ENCODE peak calls at places on chromosomes 6 and 20, in nine cellular contexts. One of them, this sample, is unnamed.

GRCh38 chr6:170575250-170575649 is 9.2 kb downstream of the PDCD2 start:
- DNase-seq in activated CD8-positive, alpha-beta T cell treated with anti-CD3 and anti-CD28 coated beads for 36 hours: peak
- DNase-seq in KG1: no peak
- DNase-seq in fibroblast of the conjunctiva: no peak
- DNase-seq in stromal cell of bone marrow: no peak
- DNase-seq in H7: peak
- DNase-seq in tibial artery: no peak
- DNase-seq in NCI-H1105: no peak
- DNase-seq in T-cell: no peak
- DNase-seq in this sample: no peak

GRCh38 chr6:142871910-142872331 is 73.1 kb downstream of the HIVEP2 start:
- DNase-seq in fibroblast of the conjunctiva: no peak
- DNase-seq in H7: no peak
- DNase-seq in tibial artery: peak
- DNase-seq in T-cell: peak
- DNase-seq in stromal cell of bone marrow: peak
- DNase-seq in activated CD8-positive, alpha-beta T cell treated with anti-CD3 and anti-CD28 coated beads for 36 hours: peak
- DNase-seq in NCI-H1105: no peak
- DNase-seq in KG1: no peak
- DNase-seq in this sample: peak

GRCh38 chr20:47720636-47721427 is 64.4 kb downstream of the SULF2 start:
- DNase-seq in tibial artery: no peak
- DNase-seq in activated CD8-positive, alpha-beta T cell treated with anti-CD3 and anti-CD28 coated beads for 36 hours: no peak
- DNase-seq in H7: no peak
- DNase-seq in fibroblast of the conjunctiva: peak
- DNase-seq in KG1: no peak
- DNase-seq in T-cell: no peak
- DNase-seq in NCI-H1105: no peak
- DNase-seq in stromal cell of bone marrow: peak
- DNase-seq in this sample: no peak

GRCh38 chr6:156699017-156699421 is 78.2 kb upstream of the ARID1B start:
- DNase-seq in T-cell: no peak
- DNase-seq in NCI-H1105: no peak
- DNase-seq in fibroblast of the conjunctiva: no peak
- DNase-seq in activated CD8-positive, alpha-beta T cell treated with anti-CD3 and anti-CD28 coated beads for 36 hours: no peak
- DNase-seq in stromal cell of bone marrow: peak
- DNase-seq in H7: no peak
- DNase-seq in tibial artery: no peak
- DNase-seq in KG1: no peak
- DNase-seq in this sample: no peak

GRCh38 chr6:111721677-111722219 is 116.1 kb upstream of the TRAF3IP2 start:
- DNase-seq in stromal cell of bone marrow: peak
- DNase-seq in KG1: no peak
- DNase-seq in T-cell: peak
- DNase-seq in tibial artery: no peak
- DNase-seq in activated CD8-positive, alpha-beta T cell treated with anti-CD3 and anti-CD28 coated beads for 36 hours: peak
- DNase-seq in fibroblast of the conjunctiva: peak
- DNase-seq in H7: peak
- DNase-seq in NCI-H1105: no peak
- DNase-seq in this sample: peak

GRCh38 chr20:58839474-58839874 is 11.2 kb downstream of the GNAS-AS1 start:
- DNase-seq in activated CD8-positive, alpha-beta T cell treated with anti-CD3 and anti-CD28 coated beads for 36 hours: peak
- DNase-seq in NCI-H1105: peak
- DNase-seq in T-cell: peak
- DNase-seq in stromal cell of bone marrow: no peak
- DNase-seq in fibroblast of the conjunctiva: no peak
- DNase-seq in tibial artery: no peak
- DNase-seq in H7: peak
- DNase-seq in KG1: no peak
- DNase-seq in this sample: no peak

GRCh38 chr20:19973920-19974620 is 43.1 kb upstream of the NAA20 start:
- DNase-seq in H7: no peak
- DNase-seq in KG1: peak
- DNase-seq in NCI-H1105: no peak
- DNase-seq in tibial artery: peak
- DNase-seq in fibroblast of the conjunctiva: peak
- DNase-seq in stromal cell of bone marrow: peak
- DNase-seq in activated CD8-positive, alpha-beta T cell treated with anti-CD3 and anti-CD28 coated beads for 36 hours: no peak
- DNase-seq in T-cell: no peak
- DNase-seq in this sample: peak

GRCh38 chr6:34284563-34285545 is 36.0 kb upstream of the SMIM29 start:
- DNase-seq in tibial artery: peak
- DNase-seq in NCI-H1105: no peak
- DNase-seq in stromal cell of bone marrow: peak
- DNase-seq in KG1: peak
- DNase-seq in H7: no peak
- DNase-seq in fibroblast of the conjunctiva: peak
- DNase-seq in T-cell: no peak
- DNase-seq in activated CD8-positive, alpha-beta T cell treated with anti-CD3 and anti-CD28 coated beads for 36 hours: no peak
- DNase-seq in this sample: peak

GRCh38 chr6:169252805-169253189 is 849 bp downstream of the THBS2 start:
- DNase-seq in H7: peak
- DNase-seq in stromal cell of bone marrow: no peak
- DNase-seq in tibial artery: no peak
- DNase-seq in activated CD8-positive, alpha-beta T cell treated with anti-CD3 and anti-CD28 coated beads for 36 hours: no peak
- DNase-seq in NCI-H1105: peak
- DNase-seq in KG1: no peak
- DNase-seq in T-cell: no peak
- DNase-seq in fibroblast of the conjunctiva: no peak
- DNase-seq in this sample: no peak

GRCh38 chr20:50580016-50580747 is 70.0 kb downstream of the PTPN1 start:
- DNase-seq in fibroblast of the conjunctiva: peak
- DNase-seq in KG1: no peak
- DNase-seq in stromal cell of bone marrow: no peak
- DNase-seq in activated CD8-positive, alpha-beta T cell treated with anti-CD3 and anti-CD28 coated beads for 36 hours: peak
- DNase-seq in T-cell: peak
- DNase-seq in NCI-H1105: no peak
- DNase-seq in tibial artery: peak
- DNase-seq in H7: peak
- DNase-seq in this sample: no peak

GRCh38 chr6:103675807-103676406 is 1183.8 kb downstream of the HACE1 start:
- DNase-seq in KG1: no peak
- DNase-seq in T-cell: no peak
- DNase-seq in fibroblast of the conjunctiva: no peak
- DNase-seq in H7: no peak
- DNase-seq in NCI-H1105: no peak
- DNase-seq in activated CD8-positive, alpha-beta T cell treated with anti-CD3 and anti-CD28 coated beads for 36 hours: no peak
- DNase-seq in tibial artery: no peak
- DNase-seq in stromal cell of bone marrow: peak
- DNase-seq in this sample: no peak

GRCh38 chr20:52060794-52061714 is 130.5 kb downstream of the ZFP64 start:
- DNase-seq in stromal cell of bone marrow: no peak
- DNase-seq in fibroblast of the conjunctiva: peak
- DNase-seq in KG1: no peak
- DNase-seq in activated CD8-positive, alpha-beta T cell treated with anti-CD3 and anti-CD28 coated beads for 36 hours: no peak
- DNase-seq in H7: peak
- DNase-seq in NCI-H1105: no peak
- DNase-seq in T-cell: no peak
- DNase-seq in tibial artery: no peak
- DNase-seq in this sample: no peak

GRCh38 chr6:130947464-130947863 is 115.6 kb downstream of the EPB41L2 start:
- DNase-seq in activated CD8-positive, alpha-beta T cell treated with anti-CD3 and anti-CD28 coated beads for 36 hours: no peak
- DNase-seq in stromal cell of bone marrow: no peak
- DNase-seq in KG1: no peak
- DNase-seq in tibial artery: no peak
- DNase-seq in NCI-H1105: no peak
- DNase-seq in fibroblast of the conjunctiva: no peak
- DNase-seq in H7: no peak
- DNase-seq in T-cell: no peak
- DNase-seq in this sample: no peak

GRCh38 chr6:2800552-2801316 is 35.5 kb downstream of the WRNIP1 start:
- DNase-seq in stromal cell of bone marrow: no peak
- DNase-seq in KG1: no peak
- DNase-seq in NCI-H1105: no peak
- DNase-seq in tibial artery: no peak
- DNase-seq in T-cell: no peak
- DNase-seq in fibroblast of the conjunctiva: no peak
- DNase-seq in activated CD8-positive, alpha-beta T cell treated with anti-CD3 and anti-CD28 coated beads for 36 hours: no peak
- DNase-seq in H7: no peak
- DNase-seq in this sample: no peak

GRCh38 chr6:40538556-40538955 is 48.6 kb downstream of the LRFN2 start:
- DNase-seq in fibroblast of the conjunctiva: no peak
- DNase-seq in T-cell: no peak
- DNase-seq in NCI-H1105: no peak
- DNase-seq in H7: no peak
- DNase-seq in activated CD8-positive, alpha-beta T cell treated with anti-CD3 and anti-CD28 coated beads for 36 hours: no peak
- DNase-seq in tibial artery: no peak
- DNase-seq in KG1: no peak
- DNase-seq in stromal cell of bone marrow: no peak
- DNase-seq in this sample: no peak

GRCh38 chr6:44003345-44004061 is 123.7 kb downstream of the MRPL14 start:
- DNase-seq in KG1: no peak
- DNase-seq in tibial artery: no peak
- DNase-seq in activated CD8-positive, alpha-beta T cell treated with anti-CD3 and anti-CD28 coated beads for 36 hours: peak
- DNase-seq in fibroblast of the conjunctiva: no peak
- DNase-seq in T-cell: no peak
- DNase-seq in NCI-H1105: no peak
- DNase-seq in H7: peak
- DNase-seq in stromal cell of bone marrow: no peak
- DNase-seq in this sample: no peak